ENCODE peak calls at places on chromosome 1, in eight cellular contexts. N is NCI-H774; M is hypothalamus; C is stimulated activated CD4-positive, alpha-beta T cell treated with anti-CD3 and anti-CD28 coated beads, Interleukin-4, amount 100 ng/mL, for 48 hours; X is Calu3; H is brain microvascular endothelial cell; Z is HL-60; P is cardiac fibroblast. F is an unnamed sample.

GRCh38 chr1:209190591-209191241 is 392.8 kb upstream of the CAMK1G start:
- DNase-seq in X (peak), N (no peak), P (peak), H (peak), Z (peak), M (peak), C (peak), F (peak)

GRCh38 chr1:8716238-8716637 is 101.2 kb downstream of the RERE start:
- DNase-seq in N (no peak), P (no peak), M (no peak), Z (no peak), C (no peak), H (no peak), X (no peak), F (no peak)

GRCh38 chr1:218368686-218369085 is 23.6 kb downstream of the TGFB2 start:
- DNase-seq in X (no peak), M (no peak), N (no peak), H (no peak), C (no peak), P (no peak), Z (no peak), F (no peak)

GRCh38 chr1:2130156-2130555 is 64.4 kb downstream of the FAAP20 start:
- DNase-seq in P (no peak), M (no peak), H (no peak), C (no peak), Z (no peak), N (no peak), X (no peak), F (no peak)

GRCh38 chr1:109500886-109501285 is 7.0 kb downstream of the CYB561D1 start:
- DNase-seq in X (no peak), M (no peak), H (peak), C (no peak), N (no peak), P (no peak), Z (no peak), F (no peak)

GRCh38 chr1:232590742-232591082 is 39.2 kb downstream of the SIPA1L2 start:
- DNase-seq in M (no peak), Z (no peak), C (no peak), X (no peak), N (no peak), P (no peak), H (no peak), F (no peak)

GRCh38 chr1:41078616-41079015 is 57.1 kb upstream of the SLFNL1 start:
- DNase-seq in N (no peak), H (no peak), X (no peak), C (no peak), Z (no peak), P (no peak), M (no peak), F (no peak)

GRCh38 chr1:240462766-240463410 is 149.1 kb downstream of the GREM2 start:
- DNase-seq in H (peak), N (no peak), Z (no peak), C (no peak), P (peak), M (no peak), X (no peak), F (no peak)

GRCh38 chr1:116379674-116380498 is 6.8 kb downstream of the ATP1A1 start:
- DNase-seq in N (no peak), H (no peak), P (no peak), X (no peak), Z (no peak), C (no peak), M (no peak), F (no peak)

F was measured in NCI-H2081.